ENCODE peak calls at places on chromosomes 5 and 9, in four cellular contexts. T is posterior cingulate gyrus; X is Calu3; P is stimulated activated CD4-positive, alpha-beta T cell treated with anti-CD3 and anti-CD28 coated beads, Interleukin-2, amount 100 ng/mL, for 48 hours. Y is an unnamed sample.
A peak's percentile ranks its signal among the peaks of the same experiment; 100 is the strongest.

GRCh38 chr9:89410022-89410421 is 87.9 kb downstream of the SEMA4D start:
- DNase-seq in T (no peak), X (no peak), P (no peak), Y (no peak)

GRCh38 chr9:95511952-95512750 is 4.6 kb downstream of the PTCH1 start:
- DNase-seq in T (no peak), X (no peak), P (no peak), Y (no peak)

GRCh38 chr5:108516771-108517170 is 134.9 kb upstream of the FBXL17 start:
- DNase-seq in T (no peak), X (no peak), P (no peak), Y (no peak)

GRCh38 chr5:81486711-81487110 is 92.8 kb upstream of the ACOT12 start:
- DNase-seq in T (no peak), X (no peak), P (no peak), Y (no peak)

GRCh38 chr5:126965061-126965475 is 65.3 kb downstream of the MARCHF3 start:
- DNase-seq in T (no peak), X (peak; percentile 38), P (no peak), Y (no peak)

GRCh38 chr9:137454145-137454505 is 5.0 kb downstream of the NSMF start:
- DNase-seq in T (no peak), X (no peak), P (peak; percentile 55), Y (no peak)

GRCh38 chr9:32783168-32783891 is at the start of gene TMEM215:
- DNase-seq in T (no peak), X (no peak), P (no peak), Y (no peak)

GRCh38 chr5:6462671-6463070 is 14.0 kb downstream of the UBE2QL1 start:
- DNase-seq in T (no peak), X (no peak), P (no peak), Y (no peak)

GRCh38 chr9:129247285-129248153 is 69.5 kb upstream of the IER5L start:
- DNase-seq in T (no peak), X (no peak), P (no peak), Y (no peak)

Y was measured in NCI-H446 treated with DMSO at 0.1 percent for 48 hours.